ENCODE peak calls at places on chromosomes 13 and 19, in eight cellular contexts. J is K562, X is tibial nerve, U is transverse colon, G is A549, Y is ovary, B is stomach, P is esophagus muscularis mucosa. L is an unnamed sample.

GRCh38 chr19:54586397-54586796 is 7.0 kb upstream of the LILRA1 start:
- DNase-seq in J (no peak), G (no peak), Y (no peak), B (no peak), P (peak; percentile 74), X (no peak), U (no peak), L (no peak)

GRCh38 chr13:89694471-89694870 is 1653.0 kb upstream of the MIR17HG start:
- DNase-seq in G (no peak), P (no peak), J (no peak), B (no peak), U (no peak), X (no peak), Y (no peak), L (no peak)

GRCh38 chr19:45076029-45076850 is at the start of gene ZNF296:
- DNase-seq in B (peak; percentile 94), J (peak; percentile 89), G (peak; percentile 94), Y (no peak), X (peak; percentile 30), U (peak; percentile 93), P (no peak), L (peak; percentile 90)

GRCh38 chr13:48131481-48131992 is 36.6 kb upstream of the MED4 start:
- DNase-seq in Y (no peak), J (no peak), P (no peak), U (no peak), G (no peak), X (no peak), B (no peak), L (no peak)

GRCh38 chr19:38890686-38891085 is 8.7 kb downstream of the SIRT2 start:
- DNase-seq in U (no peak), G (no peak), P (no peak), Y (no peak), J (no peak), X (no peak), B (no peak), L (no peak)

GRCh38 chr13:110605132-110605531 is 10.2 kb upstream of the NAXD start:
- DNase-seq in G (no peak), P (no peak), B (no peak), J (no peak), Y (no peak), X (no peak), U (no peak), L (no peak)

GRCh38 chr13:111410232-111411021 is 90.0 kb downstream of the TEX29 start:
- DNase-seq in U (peak; percentile 14), P (no peak), J (no peak), B (no peak), Y (no peak), X (no peak), G (no peak), L (no peak)

GRCh38 chr13:93169980-93170379 is 56.6 kb upstream of the GPC6 start:
- DNase-seq in Y (no peak), G (no peak), U (no peak), J (no peak), X (no peak), B (no peak), P (no peak), L (no peak)

GRCh38 chr13:91459485-91459884 is 61.1 kb downstream of the GPC5 start:
- DNase-seq in G (no peak), X (no peak), P (no peak), Y (no peak), B (no peak), U (no peak), J (no peak), L (no peak)

GRCh38 chr13:21137696-21138095 is 38.7 kb downstream of the SKA3 start:
- DNase-seq in B (no peak), J (no peak), G (no peak), X (no peak), P (no peak), Y (peak; percentile 28), U (no peak), L (no peak)

GRCh38 chr13:46577656-46578589 is 25.0 kb downstream of the LRCH1 start:
- DNase-seq in X (no peak), U (no peak), P (no peak), B (no peak), J (no peak), G (no peak), Y (no peak), L (no peak)

GRCh38 chr19:46984077-46985010 is 35.3 kb upstream of the NPAS1 start:
- DNase-seq in X (peak; percentile 43), Y (no peak), U (no peak), G (peak; percentile 59), J (no peak), B (no peak), P (no peak), L (no peak)
- TF ChIP-seq EP300 in X (peak; percentile 85), Y (no peak), U (peak; percentile 76), G (no peak), J (no peak), B (peak; percentile 74), P (peak; percentile 67), L (no peak)

DNA sequence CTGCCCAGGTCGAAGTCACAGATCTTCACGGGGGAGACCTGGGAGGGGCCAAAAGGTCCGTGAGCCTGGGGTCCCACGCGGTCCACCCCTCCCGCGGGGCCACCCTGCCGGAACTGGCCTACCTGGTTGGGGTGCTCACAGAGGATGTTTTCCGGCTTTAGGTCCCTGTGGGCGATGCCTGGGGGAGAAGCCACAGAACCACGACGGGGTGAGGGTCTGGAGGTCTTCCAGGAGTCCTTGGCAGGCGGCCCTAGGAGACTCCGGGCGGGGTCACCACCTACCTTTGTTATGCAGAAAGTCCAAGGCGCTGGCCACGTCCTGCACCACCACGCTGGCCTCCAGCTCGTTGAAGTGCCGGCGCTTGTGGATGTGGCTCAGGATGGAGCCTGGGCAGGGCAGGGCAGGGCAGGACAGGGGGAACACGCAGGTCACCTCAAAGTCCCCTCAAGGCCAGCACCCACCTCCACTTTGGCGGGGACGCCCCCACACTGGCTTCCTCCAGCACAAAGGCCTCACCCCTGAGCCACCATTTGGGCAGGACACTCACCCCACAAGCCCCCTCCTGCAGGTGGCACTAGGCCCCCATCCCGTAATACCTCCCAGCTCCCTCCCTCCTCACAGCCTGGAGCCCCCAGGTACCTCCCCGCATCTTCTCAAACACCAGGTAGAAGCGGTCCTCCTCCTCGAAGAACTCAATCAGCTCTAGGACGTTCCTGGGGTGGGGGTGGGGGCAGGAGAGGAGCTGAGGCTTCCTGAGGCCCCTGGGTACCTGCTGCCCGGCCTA is 8.4 kb downstream of the MKNK2 start:
- DNase-seq in X (no peak), B (peak; percentile 60), P (no peak), J (no peak), U (peak; percentile 50), G (no peak), Y (peak; percentile 68), L (peak; percentile 82)
- H3K4me3 ChIP-seq in X (peak overlapping the region; percentile 35), B (peak overlapping the region; percentile 30), P (peak overlapping the region; percentile 53), J (peak overlapping the region; percentile 29), U (peak overlapping the region; percentile 40), G (peak overlapping the region; percentile 37), Y (peak overlapping the region; percentile 19), L (peak overlapping the region; percentile 34)

GRCh38 chr19:56880592-56881190 is 40.2 kb upstream of the PEG3 start:
- DNase-seq in G (no peak), P (no peak), U (no peak), B (no peak), J (no peak), X (no peak), Y (no peak), L (no peak)

GRCh38 chr19:56885173-56885679 is 44.7 kb upstream of the PEG3 start:
- DNase-seq in X (no peak), B (no peak), U (no peak), G (no peak), J (no peak), P (no peak), Y (no peak), L (no peak)

DNA sequence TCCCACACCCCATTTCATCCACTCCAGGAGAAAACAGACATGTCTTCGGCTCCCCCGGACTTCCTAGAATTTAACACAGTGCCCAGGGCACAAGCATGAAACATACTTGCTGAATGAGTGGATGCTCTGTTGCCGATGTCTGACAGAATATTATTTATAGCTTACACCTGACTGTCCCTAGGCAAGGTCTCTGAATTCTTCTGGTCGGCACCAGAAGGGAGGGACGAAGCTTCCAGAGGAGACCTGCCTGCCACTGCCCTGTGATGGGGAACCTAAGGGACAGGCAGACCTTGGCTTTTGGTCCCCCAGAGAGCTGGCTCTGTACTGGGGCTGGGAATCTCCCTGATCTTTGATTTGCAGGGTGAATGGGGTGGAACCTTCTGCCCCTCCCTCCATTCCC is 44.0 kb upstream of the PEG3 start:
- DNase-seq in Y (no peak), X (no peak), G (no peak), P (no peak), J (no peak), B (peak; percentile 11), U (no peak), L (no peak)
- H3K9me3 ChIP-seq in Y (no peaks in the 10 kb centered on the region), X (no peaks in the 10 kb centered on the region), G (peaks cover 52% of the 10 kb centered on the region), P (no peaks in the 10 kb centered on the region), J (no peaks in the 10 kb centered on the region), B (no peaks in the 10 kb centered on the region), U (peaks cover 7% of the 10 kb centered on the region), L (peaks cover 5% of the 10 kb centered on the region)

GRCh38 chr19:6963937-6964336 is 57.3 kb downstream of the MBD3L2B start:
- DNase-seq in X (no peak), P (no peak), G (no peak), U (no peak), Y (no peak), J (peak; percentile 25), B (no peak), L (no peak)
- TF ChIP-seq EP300 in X (no peak), P (no peak), G (no peak), U (no peak), Y (no peak), J (no peak), B (no peak), L (no peak)

DNA sequence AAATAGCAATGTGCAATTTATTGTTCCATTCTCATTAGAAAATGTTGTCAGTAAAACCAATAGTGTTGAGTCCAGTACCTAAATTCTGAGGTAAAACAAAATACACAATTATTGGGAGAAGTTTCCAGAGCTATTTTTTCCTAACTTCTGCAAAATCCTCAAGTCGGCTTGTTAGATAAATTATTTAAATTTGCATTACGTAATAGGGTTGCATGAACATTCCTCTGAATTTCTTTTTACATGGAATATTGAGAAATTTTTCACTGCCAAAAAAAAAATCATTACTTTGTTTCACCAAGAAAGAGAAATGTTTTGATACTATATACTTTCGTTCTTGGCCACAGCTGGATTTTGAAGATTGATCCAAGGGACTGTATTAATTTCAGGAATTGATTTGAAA is 1.5 kb downstream of the ZNF507 start:
- DNase-seq in B (no peak), Y (no peak), J (no peak), P (no peak), U (no peak), G (no peak), X (no peak), L (no peak)
- H3K4me3 ChIP-seq in B (peak overlapping the region; percentile 94), Y (peak overlapping the region; percentile 92), J (peak overlapping the region; percentile 96), P (peak overlapping the region; percentile 95), U (peak overlapping the region; percentile 88), G (peak overlapping the region; percentile 72), X (no peak overlapping the region), L (peak overlapping the region; percentile 69)

GRCh38 chr19:28563964-28564914 is 648.7 kb downstream of the UQCRFS1 start:
- DNase-seq in P (no peak), G (no peak), Y (no peak), U (no peak), B (no peak), J (no peak), X (no peak), L (no peak)
- H3K9me3 ChIP-seq in P (no peaks in the 10 kb centered on the region), G (peaks cover 13% of the 10 kb centered on the region), Y (no peaks in the 10 kb centered on the region), U (no peaks in the 10 kb centered on the region), B (no peaks in the 10 kb centered on the region), J (no peaks in the 10 kb centered on the region), X (no peaks in the 10 kb centered on the region), L (no peaks in the 10 kb centered on the region)

GRCh38 chr19:23287620-23288019 is 37.4 kb upstream of the ZNF724 start:
- DNase-seq in B (no peak), X (no peak), P (peak; percentile 64), G (no peak), J (no peak), Y (no peak), U (no peak), L (no peak)
- TF ChIP-seq EP300 in B (no peak), X (no peak), P (no peak), G (no peak), J (no peak), Y (no peak), U (no peak), L (no peak)